ENCODE peak calls at places on chromosome 6, in six cellular contexts. One of them, this sample, is unnamed.

GRCh38 chr6:41626917-41627316 is 11.4 kb upstream of the MDFI start:
- DNase-seq in prostate gland: no peak
- DNase-seq in tibial nerve: no peak
- DNase-seq in HCT116: no peak
- DNase-seq in mucosa of descending colon: no peak
- DNase-seq in heart right ventricle: no peak
- DNase-seq in this sample: no peak

GRCh38 chr6:139708342-139709199 is 334.1 kb upstream of the CITED2 start:
- DNase-seq in prostate gland: no peak
- DNase-seq in tibial nerve: no peak
- DNase-seq in HCT116: no peak
- DNase-seq in mucosa of descending colon: no peak
- DNase-seq in heart right ventricle: no peak
- DNase-seq in this sample: peak

GRCh38 chr6:158516098-158516497 is 43.8 kb upstream of the TMEM181 start:
- DNase-seq in prostate gland: no peak
- DNase-seq in tibial nerve: no peak
- DNase-seq in HCT116: no peak
- DNase-seq in mucosa of descending colon: no peak
- DNase-seq in heart right ventricle: no peak
- DNase-seq in this sample: no peak

GRCh38 chr6:99612551-99613397 is 6.1 kb downstream of the PRDM13 start:
- DNase-seq in prostate gland: no peak
- DNase-seq in tibial nerve: no peak
- DNase-seq in HCT116: no peak
- DNase-seq in mucosa of descending colon: no peak
- DNase-seq in heart right ventricle: no peak
- DNase-seq in this sample: no peak

GRCh38 chr6:135922746-135923145 is 71.2 kb downstream of the PDE7B start:
- DNase-seq in prostate gland: no peak
- DNase-seq in tibial nerve: no peak
- DNase-seq in HCT116: no peak
- DNase-seq in mucosa of descending colon: no peak
- DNase-seq in heart right ventricle: peak
- DNase-seq in this sample: no peak

GRCh38 chr6:52503853-52504777 is 72.7 kb downstream of the TRAM2 start:
- DNase-seq in prostate gland: peak
- DNase-seq in tibial nerve: peak
- DNase-seq in HCT116: peak
- DNase-seq in mucosa of descending colon: peak
- DNase-seq in heart right ventricle: peak
- DNase-seq in this sample: peak

GRCh38 chr6:34182751-34183531 is 37.1 kb upstream of the GRM4 start:
- DNase-seq in prostate gland: no peak
- DNase-seq in tibial nerve: no peak
- DNase-seq in HCT116: no peak
- DNase-seq in mucosa of descending colon: peak
- DNase-seq in heart right ventricle: no peak
- DNase-seq in this sample: no peak

GRCh38 chr6:83071707-83072106 is 4.2 kb downstream of the DOP1A start:
- DNase-seq in prostate gland: no peak
- DNase-seq in tibial nerve: no peak
- DNase-seq in HCT116: no peak
- DNase-seq in mucosa of descending colon: no peak
- DNase-seq in heart right ventricle: no peak
- DNase-seq in this sample: no peak

GRCh38 chr6:25366785-25367657 is 87.8 kb downstream of the CARMIL1 start:
- DNase-seq in prostate gland: no peak
- DNase-seq in tibial nerve: no peak
- DNase-seq in HCT116: no peak
- DNase-seq in mucosa of descending colon: no peak
- DNase-seq in heart right ventricle: no peak
- DNase-seq in this sample: no peak

GRCh38 chr6:14085176-14085787 is 32.3 kb upstream of the CD83 start:
- DNase-seq in prostate gland: no peak
- DNase-seq in tibial nerve: no peak
- DNase-seq in HCT116: no peak
- DNase-seq in mucosa of descending colon: no peak
- DNase-seq in heart right ventricle: no peak
- DNase-seq in this sample: no peak

GRCh38 chr6:63923139-63923739 is 287.6 kb downstream of the PHF3 start:
- DNase-seq in prostate gland: no peak
- DNase-seq in tibial nerve: no peak
- DNase-seq in HCT116: peak
- DNase-seq in mucosa of descending colon: no peak
- DNase-seq in heart right ventricle: no peak
- DNase-seq in this sample: no peak

GRCh38 chr6:169967687-169968086 is 216.3 kb downstream of the ERMARD start:
- DNase-seq in prostate gland: no peak
- DNase-seq in tibial nerve: no peak
- DNase-seq in HCT116: no peak
- DNase-seq in mucosa of descending colon: no peak
- DNase-seq in heart right ventricle: no peak
- DNase-seq in this sample: no peak

GRCh38 chr6:120587381-120587780 is 746.9 kb downstream of the TBC1D32 start:
- DNase-seq in prostate gland: no peak
- DNase-seq in tibial nerve: no peak
- DNase-seq in HCT116: no peak
- DNase-seq in mucosa of descending colon: no peak
- DNase-seq in heart right ventricle: no peak
- DNase-seq in this sample: no peak

GRCh38 chr6:30037182-30037788 is 23.8 kb upstream of the POLR1H start:
- DNase-seq in prostate gland: no peak
- DNase-seq in tibial nerve: no peak
- DNase-seq in HCT116: no peak
- DNase-seq in mucosa of descending colon: no peak
- DNase-seq in heart right ventricle: no peak
- DNase-seq in this sample: no peak

GRCh38 chr6:45426251-45426650 is 48.5 kb upstream of the SUPT3H start:
- DNase-seq in prostate gland: no peak
- DNase-seq in tibial nerve: no peak
- DNase-seq in HCT116: no peak
- DNase-seq in mucosa of descending colon: no peak
- DNase-seq in heart right ventricle: no peak
- DNase-seq in this sample: no peak

GRCh38 chr6:105786890-105787655 is 299.1 kb upstream of the PRDM1 start:
- DNase-seq in prostate gland: no peak
- DNase-seq in tibial nerve: no peak
- DNase-seq in HCT116: no peak
- DNase-seq in mucosa of descending colon: no peak
- DNase-seq in heart right ventricle: no peak
- DNase-seq in this sample: no peak

GRCh38 chr6:40146902-40147301 is 212.6 kb upstream of the MOCS1 start:
- DNase-seq in prostate gland: no peak
- DNase-seq in tibial nerve: no peak
- DNase-seq in HCT116: no peak
- DNase-seq in mucosa of descending colon: no peak
- DNase-seq in heart right ventricle: no peak
- DNase-seq in this sample: peak

GRCh38 chr6:135438907-135439535 is 58.5 kb downstream of the AHI1 start:
- DNase-seq in prostate gland: no peak
- DNase-seq in tibial nerve: no peak
- DNase-seq in HCT116: no peak
- DNase-seq in mucosa of descending colon: no peak
- DNase-seq in heart right ventricle: no peak
- DNase-seq in this sample: no peak

GRCh38 chr6:159201336-159201735 is 32.1 kb downstream of the FNDC1 start:
- DNase-seq in prostate gland: no peak
- DNase-seq in tibial nerve: no peak
- DNase-seq in HCT116: no peak
- DNase-seq in mucosa of descending colon: no peak
- DNase-seq in heart right ventricle: no peak
- DNase-seq in this sample: no peak

GRCh38 chr6:158414900-158415299 is 102.6 kb downstream of the TULP4 start:
- DNase-seq in prostate gland: no peak
- DNase-seq in tibial nerve: no peak
- DNase-seq in HCT116: no peak
- DNase-seq in mucosa of descending colon: no peak
- DNase-seq in heart right ventricle: no peak
- DNase-seq in this sample: no peak

GRCh38 chr6:166627039-166627874 is at the start of gene RPS6KA2:
- DNase-seq in prostate gland: peak
- DNase-seq in tibial nerve: peak
- DNase-seq in HCT116: peak
- DNase-seq in mucosa of descending colon: peak
- DNase-seq in heart right ventricle: peak
- DNase-seq in this sample: peak

GRCh38 chr6:27312146-27312949 is at the start of gene POM121L2:
- DNase-seq in prostate gland: peak
- DNase-seq in tibial nerve: peak
- DNase-seq in HCT116: no peak
- DNase-seq in mucosa of descending colon: peak
- DNase-seq in heart right ventricle: peak
- DNase-seq in this sample: no peak

GRCh38 chr6:132400641-132401119 is 595 bp downstream of the MOXD1 start:
- DNase-seq in prostate gland: no peak
- DNase-seq in tibial nerve: no peak
- DNase-seq in HCT116: no peak
- DNase-seq in mucosa of descending colon: peak
- DNase-seq in heart right ventricle: no peak
- DNase-seq in this sample: no peak

GRCh38 chr6:2651536-2651935 is 99.2 kb downstream of the MYLK4 start:
- DNase-seq in prostate gland: no peak
- DNase-seq in tibial nerve: no peak
- DNase-seq in HCT116: no peak
- DNase-seq in mucosa of descending colon: no peak
- DNase-seq in heart right ventricle: no peak
- DNase-seq in this sample: no peak

GRCh38 chr6:169240125-169240524 is 13.5 kb downstream of the THBS2 start:
- DNase-seq in prostate gland: peak
- DNase-seq in tibial nerve: no peak
- DNase-seq in HCT116: no peak
- DNase-seq in mucosa of descending colon: no peak
- DNase-seq in heart right ventricle: no peak
- DNase-seq in this sample: no peak

GRCh38 chr6:151482290-151482689 is 11.5 kb upstream of the CCDC170 start:
- DNase-seq in prostate gland: no peak
- DNase-seq in tibial nerve: no peak
- DNase-seq in HCT116: no peak
- DNase-seq in mucosa of descending colon: no peak
- DNase-seq in heart right ventricle: no peak
- DNase-seq in this sample: no peak

GRCh38 chr6:151485616-151486015 is 8.2 kb upstream of the CCDC170 start:
- DNase-seq in prostate gland: no peak
- DNase-seq in tibial nerve: no peak
- DNase-seq in HCT116: no peak
- DNase-seq in mucosa of descending colon: no peak
- DNase-seq in heart right ventricle: no peak
- DNase-seq in this sample: no peak

GRCh38 chr6:151481752-151482151 is 12.1 kb upstream of the CCDC170 start:
- DNase-seq in prostate gland: no peak
- DNase-seq in tibial nerve: no peak
- DNase-seq in HCT116: no peak
- DNase-seq in mucosa of descending colon: no peak
- DNase-seq in heart right ventricle: no peak
- DNase-seq in this sample: no peak

GRCh38 chr6:151488226-151488625 is 5.6 kb upstream of the CCDC170 start:
- DNase-seq in prostate gland: no peak
- DNase-seq in tibial nerve: no peak
- DNase-seq in HCT116: no peak
- DNase-seq in mucosa of descending colon: no peak
- DNase-seq in heart right ventricle: no peak
- DNase-seq in this sample: no peak

DNA sequence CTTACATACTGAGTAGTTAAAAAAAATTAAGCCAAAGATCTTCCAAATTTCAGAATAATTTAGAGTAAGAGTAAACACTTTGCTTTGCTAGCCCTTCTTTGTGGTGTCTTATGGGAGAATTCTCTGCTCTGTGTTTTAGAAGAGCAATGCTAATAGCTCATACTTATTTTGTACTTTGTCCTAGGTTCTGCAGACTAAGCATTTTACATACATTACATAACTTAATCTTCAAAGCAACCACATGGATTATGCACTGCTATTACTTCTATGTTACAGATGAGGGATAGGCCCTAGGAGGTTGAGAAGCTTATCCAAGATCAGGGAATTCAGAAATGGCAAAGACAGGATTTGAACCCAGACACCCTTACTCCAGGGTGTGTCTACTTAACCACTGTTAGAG is 9.8 kb upstream of the CCDC170 start:
- DNase-seq in prostate gland: no peak
- DNase-seq in tibial nerve: no peak
- DNase-seq in HCT116: no peak
- DNase-seq in mucosa of descending colon: no peak
- DNase-seq in heart right ventricle: no peak
- DNase-seq in this sample: no peak
- TF ChIP-seq CTCF in prostate gland: no peak
- TF ChIP-seq CTCF in tibial nerve: no peak
- TF ChIP-seq CTCF in HCT116: no peak
- TF ChIP-seq CTCF in mucosa of descending colon: no peak
- TF ChIP-seq CTCF in heart right ventricle: no peak
- TF ChIP-seq CTCF in this sample: no peak

GRCh38 chr6:35419431-35419830 is 32.7 kb upstream of the FANCE start:
- DNase-seq in prostate gland: no peak
- DNase-seq in tibial nerve: no peak
- DNase-seq in HCT116: no peak
- DNase-seq in mucosa of descending colon: no peak
- DNase-seq in heart right ventricle: no peak
- DNase-seq in this sample: no peak
- TF ChIP-seq CTCF in prostate gland: no peak
- TF ChIP-seq CTCF in tibial nerve: no peak
- TF ChIP-seq CTCF in HCT116: no peak
- TF ChIP-seq CTCF in mucosa of descending colon: no peak
- TF ChIP-seq CTCF in heart right ventricle: no peak
- TF ChIP-seq CTCF in this sample: no peak

GRCh38 chr6:163454425-163454824 is 39.9 kb downstream of the QKI start:
- DNase-seq in prostate gland: no peak
- DNase-seq in tibial nerve: no peak
- DNase-seq in HCT116: no peak
- DNase-seq in mucosa of descending colon: no peak
- DNase-seq in heart right ventricle: no peak
- DNase-seq in this sample: no peak
- TF ChIP-seq CTCF in prostate gland: no peak
- TF ChIP-seq CTCF in tibial nerve: no peak
- TF ChIP-seq CTCF in HCT116: no peak
- TF ChIP-seq CTCF in mucosa of descending colon: no peak
- TF ChIP-seq CTCF in heart right ventricle: no peak
- TF ChIP-seq CTCF in this sample: no peak

GRCh38 chr6:138528986-138529385 is 29.7 kb upstream of the NHSL1 start:
- DNase-seq in prostate gland: no peak
- DNase-seq in tibial nerve: no peak
- DNase-seq in HCT116: no peak
- DNase-seq in mucosa of descending colon: no peak
- DNase-seq in heart right ventricle: no peak
- DNase-seq in this sample: no peak

GRCh38 chr6:138531387-138531786 is 32.1 kb upstream of the NHSL1 start:
- DNase-seq in prostate gland: no peak
- DNase-seq in tibial nerve: no peak
- DNase-seq in HCT116: no peak
- DNase-seq in mucosa of descending colon: no peak
- DNase-seq in heart right ventricle: no peak
- DNase-seq in this sample: no peak

GRCh38 chr6:138527376-138528092 is 28.2 kb upstream of the NHSL1 start:
- DNase-seq in prostate gland: no peak
- DNase-seq in tibial nerve: no peak
- DNase-seq in HCT116: no peak
- DNase-seq in mucosa of descending colon: no peak
- DNase-seq in heart right ventricle: no peak
- DNase-seq in this sample: no peak

GRCh38 chr6:138528137-138528536 is 28.8 kb upstream of the NHSL1 start:
- DNase-seq in prostate gland: no peak
- DNase-seq in tibial nerve: no peak
- DNase-seq in HCT116: no peak
- DNase-seq in mucosa of descending colon: no peak
- DNase-seq in heart right ventricle: no peak
- DNase-seq in this sample: no peak

GRCh38 chr6:138529510-138529909 is 30.2 kb upstream of the NHSL1 start:
- DNase-seq in prostate gland: no peak
- DNase-seq in tibial nerve: no peak
- DNase-seq in HCT116: no peak
- DNase-seq in mucosa of descending colon: no peak
- DNase-seq in heart right ventricle: no peak
- DNase-seq in this sample: no peak
- TF ChIP-seq CTCF in prostate gland: no peak
- TF ChIP-seq CTCF in tibial nerve: no peak
- TF ChIP-seq CTCF in HCT116: no peak
- TF ChIP-seq CTCF in mucosa of descending colon: no peak
- TF ChIP-seq CTCF in heart right ventricle: no peak
- TF ChIP-seq CTCF in this sample: no peak